ENCODE peak calls at places on chromosomes 13 and 19, in six cellular contexts. One of them, this sample, is unnamed.
A peak's percentile ranks its signal among the peaks of the same experiment; 100 is the strongest.

GRCh38 chr13:94056362-94056990 is 423.0 kb downstream of the DCT start:
- DNase-seq in stimulated activated CD4-positive, alpha-beta T cell treated with anti-CD3 and anti-CD28 coated beads, Interleukin-15, amount 100 ng/mL, for 48 hours: no peak
- DNase-seq in stimulated activated naive CD8-positive, alpha-beta T cell treated with anti-CD3 and anti-CD28 coated beads, Interleukin-15, Interleukin-2, amounts not matched to agents 100 U/mL and 50 U/mL, for 24 hours: no peak
- DNase-seq in T-helper 17 cell: no peak
- DNase-seq in PC-9: no peak
- DNase-seq in activated T-helper 1 cell treated with anti-CD3 and anti-CD28 coated beads, Interleukin-2, amount 50 U/mL, for 16 hours: no peak
- DNase-seq in this sample: no peak

GRCh38 chr13:113660066-113660465 is 2.1 kb upstream of the ATP4B start:
- DNase-seq in stimulated activated CD4-positive, alpha-beta T cell treated with anti-CD3 and anti-CD28 coated beads, Interleukin-15, amount 100 ng/mL, for 48 hours: no peak
- DNase-seq in stimulated activated naive CD8-positive, alpha-beta T cell treated with anti-CD3 and anti-CD28 coated beads, Interleukin-15, Interleukin-2, amounts not matched to agents 100 U/mL and 50 U/mL, for 24 hours: no peak
- DNase-seq in T-helper 17 cell: no peak
- DNase-seq in PC-9: no peak
- DNase-seq in activated T-helper 1 cell treated with anti-CD3 and anti-CD28 coated beads, Interleukin-2, amount 50 U/mL, for 16 hours: no peak
- DNase-seq in this sample: no peak

GRCh38 chr19:40465025-40465780 is at the start of gene BLVRB:
- DNase-seq in stimulated activated CD4-positive, alpha-beta T cell treated with anti-CD3 and anti-CD28 coated beads, Interleukin-15, amount 100 ng/mL, for 48 hours: no peak
- DNase-seq in stimulated activated naive CD8-positive, alpha-beta T cell treated with anti-CD3 and anti-CD28 coated beads, Interleukin-15, Interleukin-2, amounts not matched to agents 100 U/mL and 50 U/mL, for 24 hours: no peak
- DNase-seq in T-helper 17 cell: no peak
- DNase-seq in PC-9: peak; percentile 61
- DNase-seq in activated T-helper 1 cell treated with anti-CD3 and anti-CD28 coated beads, Interleukin-2, amount 50 U/mL, for 16 hours: no peak
- DNase-seq in this sample: no peak

GRCh38 chr13:27621116-27621365 is 651 bp upstream of the POLR1D start:
- DNase-seq in stimulated activated CD4-positive, alpha-beta T cell treated with anti-CD3 and anti-CD28 coated beads, Interleukin-15, amount 100 ng/mL, for 48 hours: no peak
- DNase-seq in stimulated activated naive CD8-positive, alpha-beta T cell treated with anti-CD3 and anti-CD28 coated beads, Interleukin-15, Interleukin-2, amounts not matched to agents 100 U/mL and 50 U/mL, for 24 hours: no peak
- DNase-seq in T-helper 17 cell: no peak
- DNase-seq in PC-9: no peak
- DNase-seq in activated T-helper 1 cell treated with anti-CD3 and anti-CD28 coated beads, Interleukin-2, amount 50 U/mL, for 16 hours: no peak
- DNase-seq in this sample: peak; percentile 40

GRCh38 chr19:37778613-37779138 is 710 bp downstream of the ZNF573 start:
- DNase-seq in stimulated activated CD4-positive, alpha-beta T cell treated with anti-CD3 and anti-CD28 coated beads, Interleukin-15, amount 100 ng/mL, for 48 hours: no peak
- DNase-seq in stimulated activated naive CD8-positive, alpha-beta T cell treated with anti-CD3 and anti-CD28 coated beads, Interleukin-15, Interleukin-2, amounts not matched to agents 100 U/mL and 50 U/mL, for 24 hours: no peak
- DNase-seq in T-helper 17 cell: no peak
- DNase-seq in PC-9: peak; percentile 56
- DNase-seq in activated T-helper 1 cell treated with anti-CD3 and anti-CD28 coated beads, Interleukin-2, amount 50 U/mL, for 16 hours: no peak
- DNase-seq in this sample: no peak

GRCh38 chr13:63427170-63427569 is 2011.5 kb upstream of the PCDH20 start:
- DNase-seq in stimulated activated CD4-positive, alpha-beta T cell treated with anti-CD3 and anti-CD28 coated beads, Interleukin-15, amount 100 ng/mL, for 48 hours: no peak
- DNase-seq in stimulated activated naive CD8-positive, alpha-beta T cell treated with anti-CD3 and anti-CD28 coated beads, Interleukin-15, Interleukin-2, amounts not matched to agents 100 U/mL and 50 U/mL, for 24 hours: no peak
- DNase-seq in T-helper 17 cell: no peak
- DNase-seq in PC-9: no peak
- DNase-seq in activated T-helper 1 cell treated with anti-CD3 and anti-CD28 coated beads, Interleukin-2, amount 50 U/mL, for 16 hours: no peak
- DNase-seq in this sample: no peak

GRCh38 chr19:17520865-17521264 is 9.4 kb downstream of the PGLS start:
- DNase-seq in stimulated activated CD4-positive, alpha-beta T cell treated with anti-CD3 and anti-CD28 coated beads, Interleukin-15, amount 100 ng/mL, for 48 hours: no peak
- DNase-seq in stimulated activated naive CD8-positive, alpha-beta T cell treated with anti-CD3 and anti-CD28 coated beads, Interleukin-15, Interleukin-2, amounts not matched to agents 100 U/mL and 50 U/mL, for 24 hours: no peak
- DNase-seq in T-helper 17 cell: no peak
- DNase-seq in PC-9: no peak
- DNase-seq in activated T-helper 1 cell treated with anti-CD3 and anti-CD28 coated beads, Interleukin-2, amount 50 U/mL, for 16 hours: no peak
- DNase-seq in this sample: no peak

GRCh38 chr13:46492946-46493345 is 60.0 kb upstream of the LRCH1 start:
- DNase-seq in stimulated activated CD4-positive, alpha-beta T cell treated with anti-CD3 and anti-CD28 coated beads, Interleukin-15, amount 100 ng/mL, for 48 hours: no peak
- DNase-seq in stimulated activated naive CD8-positive, alpha-beta T cell treated with anti-CD3 and anti-CD28 coated beads, Interleukin-15, Interleukin-2, amounts not matched to agents 100 U/mL and 50 U/mL, for 24 hours: no peak
- DNase-seq in T-helper 17 cell: no peak
- DNase-seq in PC-9: no peak
- DNase-seq in activated T-helper 1 cell treated with anti-CD3 and anti-CD28 coated beads, Interleukin-2, amount 50 U/mL, for 16 hours: no peak
- DNase-seq in this sample: peak; percentile 32

GRCh38 chr19:22634450-22634827 is 315 bp downstream of the ZNF492 start:
- DNase-seq in stimulated activated CD4-positive, alpha-beta T cell treated with anti-CD3 and anti-CD28 coated beads, Interleukin-15, amount 100 ng/mL, for 48 hours: no peak
- DNase-seq in stimulated activated naive CD8-positive, alpha-beta T cell treated with anti-CD3 and anti-CD28 coated beads, Interleukin-15, Interleukin-2, amounts not matched to agents 100 U/mL and 50 U/mL, for 24 hours: peak; percentile 22
- DNase-seq in T-helper 17 cell: no peak
- DNase-seq in PC-9: no peak
- DNase-seq in activated T-helper 1 cell treated with anti-CD3 and anti-CD28 coated beads, Interleukin-2, amount 50 U/mL, for 16 hours: no peak
- DNase-seq in this sample: no peak

GRCh38 chr13:49132479-49133002 is 87.6 kb upstream of the MLNR start:
- DNase-seq in stimulated activated CD4-positive, alpha-beta T cell treated with anti-CD3 and anti-CD28 coated beads, Interleukin-15, amount 100 ng/mL, for 48 hours: no peak
- DNase-seq in stimulated activated naive CD8-positive, alpha-beta T cell treated with anti-CD3 and anti-CD28 coated beads, Interleukin-15, Interleukin-2, amounts not matched to agents 100 U/mL and 50 U/mL, for 24 hours: no peak
- DNase-seq in T-helper 17 cell: no peak
- DNase-seq in PC-9: no peak
- DNase-seq in activated T-helper 1 cell treated with anti-CD3 and anti-CD28 coated beads, Interleukin-2, amount 50 U/mL, for 16 hours: no peak
- DNase-seq in this sample: no peak

GRCh38 chr19:31648347-31648746 is 299.1 kb upstream of the TSHZ3 start:
- DNase-seq in stimulated activated CD4-positive, alpha-beta T cell treated with anti-CD3 and anti-CD28 coated beads, Interleukin-15, amount 100 ng/mL, for 48 hours: no peak
- DNase-seq in stimulated activated naive CD8-positive, alpha-beta T cell treated with anti-CD3 and anti-CD28 coated beads, Interleukin-15, Interleukin-2, amounts not matched to agents 100 U/mL and 50 U/mL, for 24 hours: no peak
- DNase-seq in T-helper 17 cell: no peak
- DNase-seq in PC-9: no peak
- DNase-seq in activated T-helper 1 cell treated with anti-CD3 and anti-CD28 coated beads, Interleukin-2, amount 50 U/mL, for 16 hours: no peak
- DNase-seq in this sample: no peak